ENCODE peak calls at places on chromosomes 4 and X, in nine cellular contexts. I, V, C, L, P, A, R, N and F are unnamed samples.

GRCh38 chrX:101550825-101551767 is 749 bp downstream of the ARMCX1 start:
- DNase-seq in I (no peak), V (peak), C (no peak), L (peak), P (no peak), A (peak), R (no peak), N (peak), F (peak)

GRCh38 chr4:119517361-119518229 is 111.0 kb downstream of the PDE5A start:
- DNase-seq in I (peak), V (no peak), C (no peak), L (no peak), P (no peak), A (no peak), R (no peak), N (no peak), F (peak)

GRCh38 chrX:155632424-155633100 is 19.8 kb upstream of the TMLHE start:
- DNase-seq in I (no peak), V (no peak), C (peak), L (no peak), P (no peak), A (no peak), R (no peak), N (no peak), F (peak)

GRCh38 chr4:7818676-7819041 is 121.0 kb downstream of the AFAP1 start:
- DNase-seq in I (no peak), V (no peak), C (no peak), L (no peak), P (no peak), A (no peak), R (no peak), N (no peak), F (no peak)

GRCh38 chr4:88981571-88981970 is 75.4 kb downstream of the FAM13A start:
- DNase-seq in I (no peak), V (no peak), C (no peak), L (no peak), P (no peak), A (no peak), R (no peak), N (no peak), F (no peak)

GRCh38 chr4:140257461-140258305 is 103.7 kb upstream of the MAML3 start:
- DNase-seq in I (no peak), V (no peak), C (no peak), L (no peak), P (no peak), A (no peak), R (no peak), N (no peak), F (peak)

GRCh38 chr4:83725076-83726074 is 189.5 kb downstream of the GPAT3 start:
- DNase-seq in I (no peak), V (no peak), C (no peak), L (no peak), P (no peak), A (no peak), R (no peak), N (no peak), F (no peak)

GRCh38 chr4:162952232-162952631 is 214.5 kb downstream of the NAF1 start:
- DNase-seq in I (no peak), V (no peak), C (no peak), L (no peak), P (no peak), A (no peak), R (no peak), N (no peak), F (peak)

GRCh38 chr4:181350578-181351420 is 892.4 kb upstream of the TENM3 start:
- DNase-seq in I (no peak), V (no peak), C (no peak), L (no peak), P (no peak), A (no peak), R (no peak), N (no peak), F (no peak)

GRCh38 chrX:129495941-129496340 is 27.3 kb downstream of the SMARCA1 start:
- DNase-seq in I (no peak), V (no peak), C (no peak), L (no peak), P (no peak), A (no peak), R (no peak), N (no peak), F (peak)

GRCh38 chr4:16437836-16438235 is 211.6 kb upstream of the TAPT1 start:
- DNase-seq in I (no peak), V (no peak), C (no peak), L (no peak), P (no peak), A (no peak), R (no peak), N (no peak), F (peak)

GRCh38 chrX:115367455-115367854 is 77.9 kb downstream of the LUZP4 start:
- DNase-seq in I (no peak), V (peak), C (no peak), L (no peak), P (no peak), A (no peak), R (no peak), N (no peak), F (peak)

GRCh38 chr4:126512998-126513397 is 1119.8 kb upstream of the INTU start:
- DNase-seq in I (no peak), V (no peak), C (no peak), L (no peak), P (no peak), A (no peak), R (no peak), N (no peak), F (no peak)

GRCh38 chr4:128379860-128380259 is 92.2 kb upstream of the PGRMC2 start:
- DNase-seq in I (no peak), V (no peak), C (no peak), L (no peak), P (no peak), A (no peak), R (peak), N (peak), F (peak)

GRCh38 chrX:33188881-33189280 is 22.5 kb downstream of the DMD start:
- DNase-seq in I (no peak), V (no peak), C (no peak), L (no peak), P (no peak), A (no peak), R (no peak), N (no peak), F (no peak)

GRCh38 chr4:149645790-149646189 is 169.9 kb downstream of the IQCM start:
- DNase-seq in I (no peak), V (no peak), C (no peak), L (no peak), P (no peak), A (no peak), R (no peak), N (no peak), F (peak)

GRCh38 chr4:158786155-158786581 is 17.3 kb downstream of the FNIP2 start:
- DNase-seq in I (no peak), V (peak), C (no peak), L (no peak), P (no peak), A (no peak), R (no peak), N (no peak), F (no peak)

GRCh38 chr4:169160825-169161224 is 109.9 kb downstream of the SH3RF1 start:
- DNase-seq in I (no peak), V (no peak), C (no peak), L (no peak), P (no peak), A (no peak), R (no peak), N (no peak), F (no peak)